ENCODE peak calls at places on chromosomes 6 and 20, in four cellular contexts. C is iris pigment epithelial cell; I is stimulated activated CD8-positive, alpha-beta memory T cell treated with anti-CD3 and anti-CD28 coated beads, Interleukin-15, amount 100 ng/mL, for 48 hours; Q is fibroblast of villous mesenchyme. A is an unnamed sample.

GRCh38 chr6:147531321-147531720 is 22.8 kb downstream of the SAMD5 start:
- DNase-seq in I (no peak), Q (no peak), C (no peak), A (no peak)

GRCh38 chr6:26234421-26235239 is 130.4 kb upstream of the BTN3A2 start:
- DNase-seq in C (peak), I (peak), Q (peak), A (no peak)

GRCh38 chr6:168166627-168167026 is 87.6 kb upstream of the FRMD1 start:
- DNase-seq in C (no peak), Q (no peak), I (no peak), A (no peak)

GRCh38 chr20:52614036-52614863 is 357.9 kb upstream of the TSHZ2 start:
- DNase-seq in Q (no peak), I (no peak), C (no peak), A (no peak)

GRCh38 chr6:73085362-73085975 is 139.8 kb downstream of the KHDC1L start:
- DNase-seq in C (no peak), I (no peak), Q (no peak), A (no peak)

GRCh38 chr20:49965781-49966304 is 16.9 kb upstream of the SNAI1 start:
- DNase-seq in Q (peak), I (no peak), C (no peak), A (no peak)

GRCh38 chr6:84581494-84582259 is 182.7 kb downstream of the TBX18 start:
- DNase-seq in Q (peak), I (no peak), C (peak), A (peak)

GRCh38 chr20:41082306-41082705 is 53.7 kb downstream of the TOP1 start:
- DNase-seq in Q (no peak), C (no peak), I (no peak), A (no peak)

GRCh38 chr6:81215092-81215432 is 537.4 kb downstream of the TENT5A start:
- DNase-seq in Q (no peak), I (no peak), C (no peak), A (no peak)

GRCh38 chr20:59561228-59561605 is 43.1 kb upstream of the PHACTR3 start:
- DNase-seq in C (no peak), I (no peak), Q (no peak), A (no peak)

GRCh38 chr20:51800769-51801219 is 1.5 kb downstream of the SALL4 start:
- DNase-seq in C (peak), Q (peak), I (no peak), A (no peak)

GRCh38 chr6:43495409-43495941 is 14.7 kb downstream of the LRRC73 start:
- DNase-seq in I (no peak), C (no peak), Q (no peak), A (peak)